ENCODE peak calls at places on chromosomes 11 and 22, in ten cellular contexts. A is lung microvascular endothelial cell, O is GM12865, V is EH, R is A172, I is germinal center, S is progenitor cell of endocrine pancreas, U is T-helper 9 cell, E is A549, Q is T-helper 1 cell. H is an unnamed sample.

GRCh38 chr11:73143126-73143838 is 1.2 kb upstream of the FCHSD2 start:
- DNase-seq in A (peak), O (peak), V (no peak), R (no peak), I (peak), S (no peak), U (no peak), E (no peak), Q (no peak), H (no peak)

GRCh38 chr11:123135863-123136446 is 59.1 kb downstream of the CLMP start:
- DNase-seq in A (no peak), O (no peak), V (no peak), R (no peak), I (no peak), S (no peak), U (no peak), E (no peak), Q (no peak), H (no peak)

GRCh38 chr11:112334381-112334780 is 73.7 kb upstream of the PLET1 start:
- DNase-seq in A (no peak), O (no peak), V (no peak), R (no peak), I (no peak), S (no peak), U (no peak), E (no peak), Q (no peak), H (no peak)

GRCh38 chr11:36349345-36350136 is 53.5 kb downstream of the PRR5L start:
- DNase-seq in A (peak), O (no peak), V (peak), R (no peak), I (no peak), S (no peak), U (no peak), E (no peak), Q (no peak), H (no peak)

GRCh38 chr11:62456630-62457029 is 37.8 kb downstream of the SCGB1A1 start:
- DNase-seq in A (no peak), O (no peak), V (no peak), R (no peak), I (no peak), S (no peak), U (no peak), E (no peak), Q (no peak), H (no peak)

GRCh38 chr11:121650520-121651266 is 197.9 kb upstream of the SORL1-AS1 start:
- DNase-seq in A (no peak), O (peak), V (no peak), R (no peak), I (no peak), S (no peak), U (no peak), E (no peak), Q (no peak), H (no peak)

GRCh38 chr11:5289696-5290095 is 12.1 kb downstream of the OR51B4 start:
- DNase-seq in A (no peak), O (no peak), V (peak), R (no peak), I (no peak), S (no peak), U (no peak), E (no peak), Q (no peak), H (no peak)

GRCh38 chr22:49193348-49193747 is 634.3 kb downstream of the BRD1 start:
- DNase-seq in A (no peak), O (no peak), V (no peak), R (no peak), I (no peak), S (no peak), U (no peak), E (no peak), Q (no peak), H (peak)

GRCh38 chr11:47668665-47669064 is 26.3 kb upstream of the MTCH2 start:
- DNase-seq in A (peak), O (no peak), V (no peak), R (no peak), I (no peak), S (no peak), U (no peak), E (no peak), Q (no peak), H (no peak)

GRCh38 chr22:35546886-35547285 is 6.3 kb downstream of the RASD2 start:
- DNase-seq in A (no peak), O (no peak), V (no peak), R (no peak), I (no peak), S (no peak), U (no peak), E (no peak), Q (no peak), H (no peak)

GRCh38 chr11:97667057-97667456 is 1277.2 kb downstream of the JRKL start:
- DNase-seq in A (no peak), O (no peak), V (no peak), R (no peak), I (no peak), S (no peak), U (no peak), E (no peak), Q (no peak), H (peak)

GRCh38 chr11:62461740-62462522 is 43.1 kb downstream of the SCGB1A1 start:
- DNase-seq in A (peak), O (peak), V (peak), R (peak), I (no peak), S (no peak), U (no peak), E (no peak), Q (no peak), H (no peak)

GRCh38 chr11:33622231-33622630 is 78.4 kb downstream of the C11orf91 start:
- DNase-seq in A (no peak), O (no peak), V (peak), R (no peak), I (no peak), S (no peak), U (no peak), E (no peak), Q (no peak), H (no peak)

GRCh38 chr11:66603072-66603471 is 10.1 kb downstream of the CCS start:
- DNase-seq in A (no peak), O (no peak), V (no peak), R (no peak), I (no peak), S (no peak), U (no peak), E (no peak), Q (no peak), H (no peak)

GRCh38 chr11:105124756-105125155 is 14.8 kb downstream of the CARD18 start:
- DNase-seq in A (no peak), O (no peak), V (peak), R (no peak), I (no peak), S (no peak), U (no peak), E (no peak), Q (no peak), H (no peak)

GRCh38 chr22:24444729-24445466 is 17.5 kb downstream of the ADORA2A start:
- DNase-seq in A (no peak), O (no peak), V (no peak), R (no peak), I (no peak), S (no peak), U (no peak), E (no peak), Q (no peak), H (no peak)

GRCh38 chr11:112620621-112621394 is 340.4 kb upstream of the NCAM1 start:
- DNase-seq in A (peak), O (peak), V (peak), R (peak), I (no peak), S (no peak), U (no peak), E (no peak), Q (no peak), H (no peak)

H was measured in posterior cingulate gyrus.